ENCODE peak calls at places on chromosomes 16 and 17, in eight cellular contexts. S is left ventricle myocardium inferior, Z is foreskin fibroblast, M is PC-3, H is A549, U is Peyer's patch, L is heart left ventricle, K is uterus. R is an unnamed sample.

GRCh38 chr16:67528222-67528869 is at the start of gene RIPOR1:
- DNase-seq in S (peak; percentile 75), Z (no peak), M (peak; percentile 28), H (peak; percentile 42), U (peak; percentile 76), L (peak; percentile 78), K (peak; percentile 62), R (no peak)

GRCh38 chr17:49753959-49754391 is 10.0 kb downstream of the FAM117A start:
- DNase-seq in S (peak; percentile 46), Z (no peak), M (no peak), H (no peak), U (no peak), L (peak; percentile 41), K (peak; percentile 57), R (no peak)

GRCh38 chr17:64063766-64064224 is 43.4 kb upstream of the ICAM2 start:
- DNase-seq in S (peak; percentile 45), Z (no peak), M (peak; percentile 40), H (peak; percentile 68), U (peak; percentile 80), L (peak; percentile 46), K (peak; percentile 62), R (no peak)

GRCh38 chr17:50630524-50631194 is 4.0 kb upstream of the ABCC3 start:
- DNase-seq in S (no peak), Z (no peak), M (peak; percentile 89), H (peak; percentile 66), U (peak; percentile 89), L (no peak), K (no peak), R (no peak)

GRCh38 chr17:78376161-78376560 is 2.3 kb upstream of the PGS1 start:
- DNase-seq in S (no peak), Z (no peak), M (no peak), H (no peak), U (no peak), L (no peak), K (no peak), R (no peak)

GRCh38 chr16:73015612-73016487 is 32.1 kb downstream of the ZFHX3 start:
- DNase-seq in S (no peak), Z (no peak), M (peak; percentile 15), H (peak; percentile 37), U (peak; percentile 40), L (no peak), K (no peak), R (no peak)

GRCh38 chr17:75412455-75413317 is 7.2 kb upstream of the GRB2 start:
- DNase-seq in S (no peak), Z (no peak), M (peak; percentile 88), H (peak; percentile 75), U (peak; percentile 89), L (peak; percentile 39), K (peak; percentile 63), R (peak; percentile 69)

GRCh38 chr16:641326-642188 is at the start of gene MCRIP2:
- DNase-seq in S (peak; percentile 89), Z (peak; percentile 78), M (peak; percentile 80), H (peak; percentile 77), U (peak; percentile 94), L (peak; percentile 89), K (peak; percentile 75), R (peak; percentile 55)

GRCh38 chr16:87840462-87840978 is 28.8 kb downstream of the SLC7A5 start:
- DNase-seq in S (no peak), Z (no peak), M (no peak), H (no peak), U (no peak), L (no peak), K (no peak), R (no peak)

GRCh38 chr16:87839542-87840461 is 29.5 kb downstream of the SLC7A5 start:
- DNase-seq in S (no peak), Z (no peak), M (no peak), H (no peak), U (no peak), L (no peak), K (no peak), R (no peak)

GRCh38 chr16:87842209-87842869 is 27.0 kb downstream of the SLC7A5 start:
- DNase-seq in S (no peak), Z (no peak), M (no peak), H (no peak), U (no peak), L (no peak), K (no peak), R (no peak)

GRCh38 chr16:87843678-87844373 is 25.5 kb downstream of the SLC7A5 start:
- DNase-seq in S (no peak), Z (no peak), M (no peak), H (peak; percentile 61), U (no peak), L (no peak), K (no peak), R (no peak)

DNA sequence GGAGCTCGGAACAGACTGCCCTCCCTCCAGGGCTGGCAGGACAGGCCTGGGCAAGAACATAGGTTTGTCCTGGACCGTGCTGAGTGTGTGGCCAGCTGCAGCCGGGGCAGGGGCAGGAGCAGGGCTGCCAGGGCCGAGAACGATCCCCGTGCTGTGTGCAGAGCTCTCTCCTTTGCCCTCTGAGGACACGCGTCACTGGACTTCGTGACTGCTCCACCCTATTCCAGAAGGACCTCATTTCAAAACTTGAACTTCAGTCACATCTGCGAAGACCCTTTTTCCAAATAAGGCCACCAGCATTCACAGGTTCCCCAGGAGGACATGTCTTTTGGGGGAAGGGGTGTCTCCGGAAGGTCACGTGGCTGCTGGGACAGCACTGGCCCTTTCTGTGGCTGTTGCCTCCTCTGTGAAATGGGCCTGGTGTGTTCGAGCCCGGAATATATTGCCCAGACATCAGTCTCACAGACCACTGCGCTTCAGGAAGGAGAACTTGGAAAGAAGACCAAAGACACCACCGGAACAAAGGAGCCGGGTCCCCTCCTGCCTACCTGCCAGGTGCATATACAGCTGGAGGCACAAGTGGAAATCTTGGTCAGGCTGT is 27.6 kb downstream of the SLC7A5 start:
- DNase-seq in S (no peak), Z (no peak), M (no peak), H (no peak), U (no peak), L (no peak), K (no peak), R (no peak)
- H3K4me3 ChIP-seq in S (no peak overlapping the region), Z (no peak overlapping the region), M (no peak overlapping the region), H (no peak overlapping the region), U (no peak overlapping the region), L (no peak overlapping the region), K (no peak overlapping the region), R (no peak overlapping the region)

GRCh38 chr17:45994228-45994627 is 4.8 kb upstream of the STH start:
- DNase-seq in S (no peak), Z (no peak), M (no peak), H (no peak), U (no peak), L (no peak), K (no peak), R (no peak)
- H3K4me3 ChIP-seq in S (no peak overlapping the region), Z (no peak overlapping the region), M (no peak overlapping the region), H (no peak overlapping the region), U (no peak overlapping the region), L (no peak overlapping the region), K (no peak overlapping the region), R (no peak overlapping the region)

GRCh38 chr17:17236295-17237025 is 508 bp downstream of the FLCN start:
- DNase-seq in S (no peak), Z (peak; percentile 6), M (peak; percentile 36), H (peak; percentile 36), U (peak; percentile 74), L (no peak), K (peak; percentile 32), R (peak; percentile 33)

GRCh38 chr17:17231621-17232302 is 5.2 kb downstream of the FLCN start:
- DNase-seq in S (no peak), Z (no peak), M (no peak), H (no peak), U (peak; percentile 76), L (no peak), K (no peak), R (no peak)

GRCh38 chr17:17237026-17237799 is at the start of gene FLCN:
- DNase-seq in S (peak; percentile 96), Z (peak; percentile 82), M (peak; percentile 78), H (peak; percentile 91), U (peak; percentile 96), L (peak; percentile 93), K (peak; percentile 91), R (peak; percentile 95)

GRCh38 chr17:17232303-17232621 is 4.7 kb downstream of the FLCN start:
- DNase-seq in S (no peak), Z (no peak), M (no peak), H (no peak), U (no peak), L (no peak), K (no peak), R (no peak)

DNA sequence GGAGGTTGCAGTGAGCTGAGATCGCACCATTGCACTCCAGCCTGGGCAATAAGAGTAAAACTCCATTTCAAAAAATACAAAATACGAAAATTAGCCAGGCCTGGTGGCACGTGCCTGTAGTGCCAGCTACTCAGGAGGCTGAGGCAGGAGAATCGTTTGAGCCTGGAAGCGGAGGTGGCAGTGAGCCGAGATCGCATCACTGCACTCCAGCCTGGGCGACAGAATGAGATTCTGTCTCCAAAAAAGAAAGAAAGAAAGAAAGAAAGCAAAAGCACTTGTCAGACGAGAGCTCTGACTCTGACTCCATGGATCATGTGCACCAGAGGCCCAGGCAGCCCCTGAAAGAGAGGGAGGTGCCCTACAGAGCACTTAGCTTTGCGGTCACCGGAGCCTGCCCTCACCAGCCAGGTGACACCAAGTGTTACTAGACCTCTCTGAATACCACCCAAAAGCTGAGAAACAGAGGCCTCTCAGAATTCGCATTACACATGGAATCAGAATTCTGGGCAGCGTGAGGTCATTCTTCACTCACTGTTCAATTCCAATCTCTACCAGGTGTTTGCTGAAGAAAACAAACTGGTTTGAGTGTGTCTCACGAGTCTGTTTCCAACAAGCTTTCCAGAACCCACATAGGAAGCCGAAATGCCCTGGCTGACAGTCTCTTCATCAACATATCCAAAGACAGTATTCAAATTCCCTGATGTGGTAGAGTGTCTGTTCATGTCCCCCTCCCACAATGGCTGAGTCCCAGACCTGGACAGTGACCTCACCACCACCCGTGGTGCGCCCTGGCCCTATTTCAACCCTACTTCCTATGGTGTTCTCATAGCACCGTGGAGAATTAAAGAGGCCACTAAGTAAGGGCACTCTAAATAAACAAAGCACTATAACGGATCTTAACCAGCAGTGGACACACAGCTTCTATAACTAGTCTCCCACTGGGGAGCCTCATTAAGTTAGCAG is 1.5 kb downstream of the FLCN start:
- DNase-seq in S (no peak), Z (peak; percentile 13), M (peak; percentile 65), H (no peak), U (no peak), L (no peak), K (no peak), R (peak; percentile 77)
- H3K4me3 ChIP-seq in S (peak overlapping the region; percentile 95), Z (peak overlapping the region; percentile 100), M (peak overlapping the region; percentile 93), H (peak overlapping the region; percentile 85), U (peak overlapping the region; percentile 100), L (peak overlapping the region; percentile 77), K (peak overlapping the region; percentile 100), R (peak overlapping the region; percentile 99)

GRCh38 chr17:76737082-76737675 is at the start of gene SRSF2:
- DNase-seq in S (peak; percentile 99), Z (peak; percentile 99), M (peak; percentile 100), H (peak; percentile 99), U (peak; percentile 99), L (peak; percentile 98), K (peak; percentile 98), R (peak; percentile 99)

GRCh38 chr17:76738468-76738850 is 540 bp downstream of the MFSD11 start:
- DNase-seq in S (no peak), Z (no peak), M (peak; percentile 20), H (no peak), U (no peak), L (no peak), K (no peak), R (no peak)

GRCh38 chr17:76742958-76743357 is 5.0 kb downstream of the MFSD11 start:
- DNase-seq in S (no peak), Z (no peak), M (peak; percentile 37), H (no peak), U (no peak), L (no peak), K (no peak), R (no peak)

GRCh38 chr17:76737676-76738467 is at the start of gene MFSD11:
- DNase-seq in S (peak; percentile 91), Z (peak; percentile 96), M (peak; percentile 96), H (peak; percentile 93), U (peak; percentile 96), L (peak; percentile 93), K (peak; percentile 89), R (peak; percentile 96)

DNA sequence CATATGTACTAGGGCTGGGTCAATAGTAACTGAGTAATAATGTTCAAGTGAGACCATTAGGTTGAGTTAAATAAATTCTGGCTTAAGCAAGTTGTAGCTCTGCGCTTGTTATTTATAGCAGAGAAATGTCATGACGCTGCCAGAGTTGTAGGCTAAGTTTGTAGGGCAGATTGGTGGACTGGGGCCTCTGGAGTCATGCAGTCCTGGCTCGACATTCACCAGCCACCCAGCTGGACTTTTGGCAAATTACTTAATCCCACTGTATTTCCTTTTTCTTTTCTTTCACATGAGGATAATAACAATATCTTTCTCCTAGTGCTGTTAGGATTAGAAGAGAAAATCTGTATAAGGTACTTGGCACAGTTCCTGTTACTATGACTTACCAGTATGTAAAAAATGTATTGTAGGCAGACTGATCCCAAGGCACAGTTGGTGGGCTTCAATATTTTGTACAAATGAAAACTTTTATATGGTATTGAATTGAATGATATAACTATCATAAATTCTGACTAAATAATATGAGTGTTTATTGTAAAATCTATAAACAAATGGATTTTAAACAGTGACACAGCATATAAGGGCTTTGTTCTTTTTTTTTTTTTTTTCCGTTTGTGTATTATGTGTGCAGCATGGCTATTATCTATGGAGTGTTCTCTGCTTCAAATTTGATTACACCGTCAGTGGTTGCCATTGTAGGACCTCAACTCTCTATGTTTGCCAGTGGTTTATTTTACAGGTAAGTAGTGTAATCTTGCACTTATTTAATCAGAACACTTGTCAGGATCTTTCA is 2.6 kb downstream of the MFSD11 start:
- DNase-seq in S (no peak), Z (no peak), M (no peak), H (no peak), U (no peak), L (peak; percentile 69), K (no peak), R (no peak)
- H3K4me3 ChIP-seq in S (peak overlapping the region; percentile 96), Z (peak overlapping the region; percentile 14), M (no peak overlapping the region), H (no peak overlapping the region), U (no peak overlapping the region), L (peak overlapping the region; percentile 74), K (no peak overlapping the region), R (no peak overlapping the region)

R was measured in astrocyte of the spinal cord.